ENCODE peak calls at places on chromosomes 3 and 15, in ten cellular contexts. One of them, this sample, is unnamed.

GRCh38 chr3:192332386-192333291 is 394.7 kb downstream of the FGF12 start:
- DNase-seq in pancreas: no peak
- DNase-seq in CD8-positive, alpha-beta memory T cell: no peak
- DNase-seq in AG04449: no peak
- DNase-seq in sigmoid colon: no peak
- DNase-seq in CD8-positive, alpha-beta T cell: no peak
- DNase-seq in fibroblast of lung: peak; percentile 3
- DNase-seq in heart left ventricle: no peak
- DNase-seq in spleen: no peak
- DNase-seq in GM23338: peak; percentile 68
- DNase-seq in this sample: no peak

GRCh38 chr15:85754993-85755392 is 39.7 kb downstream of the KLHL25 start:
- DNase-seq in pancreas: peak; percentile 63
- DNase-seq in CD8-positive, alpha-beta memory T cell: no peak
- DNase-seq in AG04449: no peak
- DNase-seq in sigmoid colon: peak; percentile 69
- DNase-seq in CD8-positive, alpha-beta T cell: no peak
- DNase-seq in fibroblast of lung: no peak
- DNase-seq in heart left ventricle: peak; percentile 77
- DNase-seq in spleen: peak; percentile 45
- DNase-seq in GM23338: no peak
- DNase-seq in this sample: no peak

GRCh38 chr3:186839874-186840641 is 2.5 kb upstream of the ADIPOQ start:
- DNase-seq in pancreas: no peak
- DNase-seq in CD8-positive, alpha-beta memory T cell: no peak
- DNase-seq in AG04449: no peak
- DNase-seq in sigmoid colon: no peak
- DNase-seq in CD8-positive, alpha-beta T cell: peak; percentile 21
- DNase-seq in fibroblast of lung: peak; percentile 79
- DNase-seq in heart left ventricle: no peak
- DNase-seq in spleen: no peak
- DNase-seq in GM23338: no peak
- DNase-seq in this sample: no peak

GRCh38 chr15:75739791-75740190 is 27.1 kb upstream of the CSPG4 start:
- DNase-seq in pancreas: no peak
- DNase-seq in CD8-positive, alpha-beta memory T cell: no peak
- DNase-seq in AG04449: no peak
- DNase-seq in sigmoid colon: peak; percentile 56
- DNase-seq in CD8-positive, alpha-beta T cell: no peak
- DNase-seq in fibroblast of lung: no peak
- DNase-seq in heart left ventricle: no peak
- DNase-seq in spleen: no peak
- DNase-seq in GM23338: no peak
- DNase-seq in this sample: peak; percentile 20

GRCh38 chr3:128274837-128275236 is 121.6 kb downstream of the EEFSEC start:
- DNase-seq in pancreas: no peak
- DNase-seq in CD8-positive, alpha-beta memory T cell: no peak
- DNase-seq in AG04449: peak; percentile 63
- DNase-seq in sigmoid colon: no peak
- DNase-seq in CD8-positive, alpha-beta T cell: peak; percentile 35
- DNase-seq in fibroblast of lung: peak; percentile 97
- DNase-seq in heart left ventricle: no peak
- DNase-seq in spleen: no peak
- DNase-seq in GM23338: no peak
- DNase-seq in this sample: no peak

GRCh38 chr3:153319691-153320552 is 157.9 kb downstream of the RAP2B start:
- DNase-seq in pancreas: no peak
- DNase-seq in CD8-positive, alpha-beta memory T cell: no peak
- DNase-seq in AG04449: no peak
- DNase-seq in sigmoid colon: no peak
- DNase-seq in CD8-positive, alpha-beta T cell: no peak
- DNase-seq in fibroblast of lung: no peak
- DNase-seq in heart left ventricle: no peak
- DNase-seq in spleen: no peak
- DNase-seq in GM23338: no peak
- DNase-seq in this sample: no peak

GRCh38 chr3:16304065-16305010 is 39.3 kb downstream of the OXNAD1 start:
- DNase-seq in pancreas: no peak
- DNase-seq in CD8-positive, alpha-beta memory T cell: no peak
- DNase-seq in AG04449: no peak
- DNase-seq in sigmoid colon: no peak
- DNase-seq in CD8-positive, alpha-beta T cell: peak; percentile 48
- DNase-seq in fibroblast of lung: no peak
- DNase-seq in heart left ventricle: no peak
- DNase-seq in spleen: no peak
- DNase-seq in GM23338: no peak
- DNase-seq in this sample: no peak

GRCh38 chr3:161508852-161509477 is 12.4 kb downstream of the OTOL1 start:
- DNase-seq in pancreas: no peak
- DNase-seq in CD8-positive, alpha-beta memory T cell: no peak
- DNase-seq in AG04449: no peak
- DNase-seq in sigmoid colon: no peak
- DNase-seq in CD8-positive, alpha-beta T cell: no peak
- DNase-seq in fibroblast of lung: no peak
- DNase-seq in heart left ventricle: no peak
- DNase-seq in spleen: no peak
- DNase-seq in GM23338: peak; percentile 27
- DNase-seq in this sample: no peak

GRCh38 chr3:80553211-80553610 is 785.4 kb upstream of the ROBO1 start:
- DNase-seq in pancreas: no peak
- DNase-seq in CD8-positive, alpha-beta memory T cell: no peak
- DNase-seq in AG04449: no peak
- DNase-seq in sigmoid colon: no peak
- DNase-seq in CD8-positive, alpha-beta T cell: no peak
- DNase-seq in fibroblast of lung: no peak
- DNase-seq in heart left ventricle: no peak
- DNase-seq in spleen: no peak
- DNase-seq in GM23338: no peak
- DNase-seq in this sample: no peak

GRCh38 chr3:171173732-171174131 is 147.2 kb upstream of the SLC2A2 start:
- DNase-seq in pancreas: peak; percentile 12
- DNase-seq in CD8-positive, alpha-beta memory T cell: no peak
- DNase-seq in AG04449: no peak
- DNase-seq in sigmoid colon: peak; percentile 68
- DNase-seq in CD8-positive, alpha-beta T cell: no peak
- DNase-seq in fibroblast of lung: no peak
- DNase-seq in heart left ventricle: peak; percentile 51
- DNase-seq in spleen: peak; percentile 76
- DNase-seq in GM23338: peak; percentile 41
- DNase-seq in this sample: no peak

GRCh38 chr3:111761309-111761795 is 97.7 kb upstream of the PHLDB2 start:
- DNase-seq in pancreas: no peak
- DNase-seq in CD8-positive, alpha-beta memory T cell: no peak
- DNase-seq in AG04449: peak; percentile 67
- DNase-seq in sigmoid colon: no peak
- DNase-seq in CD8-positive, alpha-beta T cell: no peak
- DNase-seq in fibroblast of lung: peak; percentile 92
- DNase-seq in heart left ventricle: no peak
- DNase-seq in spleen: no peak
- DNase-seq in GM23338: no peak
- DNase-seq in this sample: no peak

GRCh38 chr3:188863999-188864406 is 307.8 kb upstream of the TPRG1 start:
- DNase-seq in pancreas: no peak
- DNase-seq in CD8-positive, alpha-beta memory T cell: no peak
- DNase-seq in AG04449: peak; percentile 71
- DNase-seq in sigmoid colon: no peak
- DNase-seq in CD8-positive, alpha-beta T cell: no peak
- DNase-seq in fibroblast of lung: peak; percentile 86
- DNase-seq in heart left ventricle: no peak
- DNase-seq in spleen: no peak
- DNase-seq in GM23338: no peak
- DNase-seq in this sample: no peak

GRCh38 chr15:101672298-101672697 is 20.1 kb upstream of the TM2D3 start:
- DNase-seq in pancreas: no peak
- DNase-seq in CD8-positive, alpha-beta memory T cell: no peak
- DNase-seq in AG04449: no peak
- DNase-seq in sigmoid colon: no peak
- DNase-seq in CD8-positive, alpha-beta T cell: no peak
- DNase-seq in fibroblast of lung: no peak
- DNase-seq in heart left ventricle: peak; percentile 38
- DNase-seq in spleen: no peak
- DNase-seq in GM23338: peak; percentile 47
- DNase-seq in this sample: no peak

DNA sequence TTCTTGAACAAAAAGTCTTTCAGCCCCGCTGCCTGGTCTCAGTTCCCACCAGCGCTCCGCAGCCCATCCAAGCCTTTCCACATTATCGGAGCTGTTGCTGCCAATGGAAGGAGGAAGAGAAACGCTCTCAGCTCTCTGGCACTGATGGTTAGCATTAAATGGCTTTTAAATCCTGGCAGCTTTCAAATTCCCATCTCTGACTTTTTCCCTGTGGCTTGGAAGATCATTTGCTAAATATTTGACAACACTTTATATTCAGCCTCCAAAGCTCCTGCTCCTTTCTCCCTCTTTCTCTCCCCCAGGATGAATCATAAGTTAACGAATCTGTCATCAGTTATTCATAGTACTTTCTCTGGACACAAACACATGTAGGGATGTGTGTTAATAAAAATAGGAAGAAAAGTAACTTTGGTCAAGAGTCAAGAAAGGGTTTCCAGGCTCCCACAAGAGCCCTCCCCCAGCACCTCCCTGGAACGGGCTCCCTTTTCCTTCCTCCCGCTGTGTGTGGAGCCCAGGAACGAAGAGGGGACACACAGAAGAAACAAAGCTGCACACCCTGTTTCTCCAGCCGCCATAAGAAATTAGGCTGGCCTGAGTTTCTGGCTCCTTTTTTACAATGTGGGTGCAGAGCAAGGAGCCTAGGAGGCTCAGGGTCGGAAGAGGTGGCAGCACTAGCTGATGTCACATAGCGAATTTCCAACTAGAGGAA is 47.6 kb upstream of the TSEN2 start:
- DNase-seq in pancreas: no peak
- DNase-seq in CD8-positive, alpha-beta memory T cell: no peak
- DNase-seq in AG04449: no peak
- DNase-seq in sigmoid colon: peak; percentile 75
- DNase-seq in CD8-positive, alpha-beta T cell: no peak
- DNase-seq in fibroblast of lung: peak; percentile 78
- DNase-seq in heart left ventricle: no peak
- DNase-seq in spleen: no peak
- DNase-seq in GM23338: no peak
- DNase-seq in this sample: no peak
- H3K4me3 ChIP-seq in pancreas: no peak overlapping the region
- H3K4me3 ChIP-seq in CD8-positive, alpha-beta memory T cell: no peak overlapping the region
- H3K4me3 ChIP-seq in AG04449: peak overlapping the region; percentile 30
- H3K4me3 ChIP-seq in sigmoid colon: no peak overlapping the region
- H3K4me3 ChIP-seq in CD8-positive, alpha-beta T cell: no peak overlapping the region
- H3K4me3 ChIP-seq in fibroblast of lung: no peak overlapping the region
- H3K4me3 ChIP-seq in heart left ventricle: no peak overlapping the region
- H3K4me3 ChIP-seq in spleen: no peak overlapping the region
- H3K4me3 ChIP-seq in GM23338: no peak overlapping the region
- H3K4me3 ChIP-seq in this sample: no peak overlapping the region

DNA sequence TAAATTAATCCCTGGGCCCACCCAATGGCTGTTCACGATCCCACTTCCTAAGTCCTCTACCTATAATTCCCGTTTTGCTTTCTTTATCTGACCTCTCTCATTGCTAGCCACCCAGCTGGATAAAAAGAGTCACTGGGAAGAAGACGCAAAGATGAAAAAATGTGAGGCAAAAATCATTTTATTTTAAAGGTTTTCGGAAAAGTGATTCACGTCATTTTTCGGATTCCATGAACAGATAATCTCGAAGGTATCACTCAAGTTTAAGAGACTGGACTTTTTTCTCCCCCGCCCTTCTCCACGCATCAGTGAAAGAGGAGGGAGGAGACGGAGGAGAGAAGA is 266.6 kb downstream of the CGGBP1 start:
- DNase-seq in pancreas: no peak
- DNase-seq in CD8-positive, alpha-beta memory T cell: no peak
- DNase-seq in AG04449: no peak
- DNase-seq in sigmoid colon: no peak
- DNase-seq in CD8-positive, alpha-beta T cell: no peak
- DNase-seq in fibroblast of lung: no peak
- DNase-seq in heart left ventricle: no peak
- DNase-seq in spleen: no peak
- DNase-seq in GM23338: peak; percentile 7
- DNase-seq in this sample: no peak
- H3K4me3 ChIP-seq in pancreas: peak overlapping the region; percentile 40
- H3K4me3 ChIP-seq in CD8-positive, alpha-beta memory T cell: no peak overlapping the region
- H3K4me3 ChIP-seq in AG04449: no peak overlapping the region
- H3K4me3 ChIP-seq in sigmoid colon: peak overlapping the region; percentile 46
- H3K4me3 ChIP-seq in CD8-positive, alpha-beta T cell: no peak overlapping the region
- H3K4me3 ChIP-seq in fibroblast of lung: no peak overlapping the region
- H3K4me3 ChIP-seq in heart left ventricle: peak overlapping the region; percentile 50
- H3K4me3 ChIP-seq in spleen: peak overlapping the region; percentile 68
- H3K4me3 ChIP-seq in GM23338: peak overlapping the region; percentile 85
- H3K4me3 ChIP-seq in this sample: no peak overlapping the region

GRCh38 chr3:48739617-48739954 is 22.6 kb upstream of the IP6K2 start:
- DNase-seq in pancreas: no peak
- DNase-seq in CD8-positive, alpha-beta memory T cell: no peak
- DNase-seq in AG04449: no peak
- DNase-seq in sigmoid colon: no peak
- DNase-seq in CD8-positive, alpha-beta T cell: no peak
- DNase-seq in fibroblast of lung: no peak
- DNase-seq in heart left ventricle: no peak
- DNase-seq in spleen: no peak
- DNase-seq in GM23338: no peak
- DNase-seq in this sample: no peak
- H3K4me3 ChIP-seq in pancreas: peak overlapping the region; percentile 17
- H3K4me3 ChIP-seq in CD8-positive, alpha-beta memory T cell: no peak overlapping the region
- H3K4me3 ChIP-seq in AG04449: no peak overlapping the region
- H3K4me3 ChIP-seq in sigmoid colon: no peak overlapping the region
- H3K4me3 ChIP-seq in CD8-positive, alpha-beta T cell: no peak overlapping the region
- H3K4me3 ChIP-seq in fibroblast of lung: no peak overlapping the region
- H3K4me3 ChIP-seq in heart left ventricle: peak overlapping the region; percentile 16
- H3K4me3 ChIP-seq in spleen: peak overlapping the region; percentile 22
- H3K4me3 ChIP-seq in GM23338: no peak overlapping the region
- H3K4me3 ChIP-seq in this sample: no peak overlapping the region

GRCh38 chr3:149600619-149601018 is 57.2 kb downstream of the WWTR1 start:
- DNase-seq in pancreas: no peak
- DNase-seq in CD8-positive, alpha-beta memory T cell: no peak
- DNase-seq in AG04449: no peak
- DNase-seq in sigmoid colon: no peak
- DNase-seq in CD8-positive, alpha-beta T cell: no peak
- DNase-seq in fibroblast of lung: peak; percentile 59
- DNase-seq in heart left ventricle: no peak
- DNase-seq in spleen: no peak
- DNase-seq in GM23338: no peak
- DNase-seq in this sample: no peak

GRCh38 chr3:149604125-149604851 is 53.5 kb downstream of the WWTR1 start:
- DNase-seq in pancreas: no peak
- DNase-seq in CD8-positive, alpha-beta memory T cell: no peak
- DNase-seq in AG04449: no peak
- DNase-seq in sigmoid colon: no peak
- DNase-seq in CD8-positive, alpha-beta T cell: no peak
- DNase-seq in fibroblast of lung: peak; percentile 59
- DNase-seq in heart left ventricle: no peak
- DNase-seq in spleen: no peak
- DNase-seq in GM23338: peak; percentile 46
- DNase-seq in this sample: no peak

GRCh38 chr3:149599236-149599635 is 58.6 kb downstream of the WWTR1 start:
- DNase-seq in pancreas: no peak
- DNase-seq in CD8-positive, alpha-beta memory T cell: no peak
- DNase-seq in AG04449: no peak
- DNase-seq in sigmoid colon: no peak
- DNase-seq in CD8-positive, alpha-beta T cell: no peak
- DNase-seq in fibroblast of lung: peak; percentile 87
- DNase-seq in heart left ventricle: peak; percentile 46
- DNase-seq in spleen: no peak
- DNase-seq in GM23338: no peak
- DNase-seq in this sample: no peak

GRCh38 chr3:149605902-149606301 is 51.9 kb downstream of the WWTR1 start:
- DNase-seq in pancreas: no peak
- DNase-seq in CD8-positive, alpha-beta memory T cell: no peak
- DNase-seq in AG04449: no peak
- DNase-seq in sigmoid colon: no peak
- DNase-seq in CD8-positive, alpha-beta T cell: no peak
- DNase-seq in fibroblast of lung: peak; percentile 82
- DNase-seq in heart left ventricle: no peak
- DNase-seq in spleen: no peak
- DNase-seq in GM23338: no peak
- DNase-seq in this sample: no peak

GRCh38 chr3:149603126-149604074 is 54.4 kb downstream of the WWTR1 start:
- DNase-seq in pancreas: no peak
- DNase-seq in CD8-positive, alpha-beta memory T cell: no peak
- DNase-seq in AG04449: no peak
- DNase-seq in sigmoid colon: no peak
- DNase-seq in CD8-positive, alpha-beta T cell: no peak
- DNase-seq in fibroblast of lung: peak; percentile 90
- DNase-seq in heart left ventricle: no peak
- DNase-seq in spleen: no peak
- DNase-seq in GM23338: no peak
- DNase-seq in this sample: no peak
- H3K4me3 ChIP-seq in pancreas: no peak overlapping the region
- H3K4me3 ChIP-seq in CD8-positive, alpha-beta memory T cell: no peak overlapping the region
- H3K4me3 ChIP-seq in AG04449: no peak overlapping the region
- H3K4me3 ChIP-seq in sigmoid colon: no peak overlapping the region
- H3K4me3 ChIP-seq in CD8-positive, alpha-beta T cell: no peak overlapping the region
- H3K4me3 ChIP-seq in fibroblast of lung: no peak overlapping the region
- H3K4me3 ChIP-seq in heart left ventricle: no peak overlapping the region
- H3K4me3 ChIP-seq in spleen: no peak overlapping the region
- H3K4me3 ChIP-seq in GM23338: no peak overlapping the region
- H3K4me3 ChIP-seq in this sample: no peak overlapping the region